ENCODE peak calls at places on chromosomes 1 and 21, in seven cellular contexts. P is pancreas; J is HTR-8/SVneo; W is NCI-H1930; T is LoVo; O is stimulated activated CD4-positive, alpha-beta T cell treated with anti-CD3 and anti-CD28 coated beads, Interleukin-4, amount 100 ng/mL, for 48 hours; Q is fibroblast of pulmonary artery. E is an unnamed sample.

GRCh38 chr1:155801149-155801548 is 55.9 kb downstream of the GON4L start:
- DNase-seq in Q (peak), W (no peak), T (no peak), P (no peak), O (no peak), J (peak), E (no peak)

GRCh38 chr1:201562659-201563405 is 23.9 kb downstream of the NAV1 start:
- DNase-seq in W (no peak), P (no peak), J (no peak), O (no peak), Q (peak), T (no peak), E (no peak)

GRCh38 chr1:53473463-53473862 is 14.3 kb downstream of the DMRTB1 start:
- DNase-seq in O (no peak), J (no peak), P (no peak), T (no peak), Q (peak), W (no peak), E (no peak)

GRCh38 chr1:87404306-87404705 is 75.6 kb downstream of the LMO4 start:
- DNase-seq in W (no peak), T (peak), O (no peak), P (no peak), J (no peak), Q (no peak), E (no peak)

GRCh38 chr1:174880171-174880570 is 119.6 kb upstream of the CACYBP start:
- DNase-seq in P (no peak), Q (no peak), J (no peak), T (no peak), O (no peak), W (no peak), E (no peak)

GRCh38 chr1:239185245-239185619 is 201.1 kb upstream of the CHRM3 start:
- DNase-seq in J (no peak), O (no peak), Q (no peak), P (no peak), T (no peak), W (no peak), E (no peak)

GRCh38 chr1:6701437-6702153 is at the start of gene DNAJC11:
- DNase-seq in Q (peak), J (peak), T (peak), P (peak), W (peak), O (peak), E (peak)

GRCh38 chr1:204077979-204078696 is 5.2 kb downstream of the SOX13 start:
- DNase-seq in T (no peak), Q (no peak), W (no peak), P (no peak), O (no peak), J (no peak), E (peak)

GRCh38 chr1:203033917-203034316 is 7.6 kb downstream of the PPFIA4 start:
- DNase-seq in W (no peak), J (no peak), T (no peak), O (no peak), Q (no peak), P (no peak), E (no peak)

GRCh38 chr1:169128565-169128964 is 22.1 kb downstream of the ATP1B1 start:
- DNase-seq in W (no peak), O (no peak), P (no peak), T (no peak), Q (no peak), J (no peak), E (no peak)

GRCh38 chr1:235649722-235650163 is at the start of gene GNG4:
- DNase-seq in J (peak), W (peak), Q (no peak), O (no peak), P (no peak), T (no peak), E (no peak)

GRCh38 chr1:29670752-29671151 is 434.4 kb downstream of the PTPRU start:
- DNase-seq in J (no peak), W (no peak), Q (no peak), O (no peak), T (no peak), P (no peak), E (no peak)

GRCh38 chr1:181918893-181919728 is 142.4 kb downstream of the ZNF648 start:
- DNase-seq in P (no peak), O (no peak), T (no peak), Q (no peak), W (no peak), J (no peak), E (no peak)

GRCh38 chr1:55284856-55285255 is 69.7 kb upstream of the USP24 start:
- DNase-seq in P (no peak), Q (peak), J (no peak), O (no peak), T (no peak), W (no peak), E (no peak)

GRCh38 chr1:115160728-115161127 is 71.4 kb upstream of the TSPAN2 start:
- DNase-seq in P (no peak), W (no peak), J (no peak), O (no peak), Q (no peak), T (no peak), E (no peak)

GRCh38 chr1:244150665-244151064 is 99.6 kb downstream of the ZBTB18 start:
- DNase-seq in T (no peak), P (no peak), W (no peak), Q (no peak), J (no peak), O (no peak), E (no peak)

GRCh38 chr1:59006309-59006698 is 222.5 kb upstream of the JUN start:
- DNase-seq in T (no peak), J (no peak), O (no peak), W (no peak), P (no peak), Q (no peak), E (no peak)

GRCh38 chr1:203996126-203996525 is 76.8 kb upstream of the SOX13 start:
- DNase-seq in O (no peak), T (no peak), W (peak), P (no peak), J (no peak), Q (peak), E (peak)

GRCh38 chr1:231584117-231584516 is 42.5 kb upstream of the DISC1 start:
- DNase-seq in J (peak), P (no peak), O (no peak), T (peak), W (no peak), Q (peak), E (no peak)

GRCh38 chr1:152869808-152870419 is 8.2 kb upstream of the SMCP start:
- DNase-seq in Q (peak), T (peak), O (peak), W (peak), J (peak), P (peak), E (peak)

GRCh38 chr1:165144757-165145397 is 211.6 kb downstream of the LMX1A start:
- DNase-seq in P (no peak), W (peak), O (peak), T (peak), Q (peak), J (peak), E (peak)

GRCh38 chr1:53575948-53576305 is 116.7 kb downstream of the DMRTB1 start:
- DNase-seq in P (no peak), T (no peak), Q (no peak), J (no peak), O (no peak), W (no peak), E (no peak)

GRCh38 chr21:39073063-39073462 is 110.2 kb downstream of the PSMG1 start:
- DNase-seq in O (no peak), T (no peak), P (no peak), W (no peak), J (no peak), Q (no peak), E (no peak)

GRCh38 chr1:162641128-162641527 is 8.9 kb downstream of the DDR2 start:
- DNase-seq in O (no peak), W (no peak), Q (no peak), P (no peak), J (no peak), T (no peak), E (no peak)

GRCh38 chr1:10251325-10252103 is 41.1 kb downstream of the KIF1B start:
- DNase-seq in P (no peak), T (no peak), O (no peak), Q (peak), W (no peak), J (no peak), E (no peak)

GRCh38 chr1:41535236-41535720 is 50.8 kb upstream of the EDN2 start:
- DNase-seq in T (no peak), O (no peak), Q (no peak), J (no peak), P (no peak), W (no peak), E (no peak)

GRCh38 chr1:151055581-151055980 is 3.8 kb downstream of the CDC42SE1 start:
- DNase-seq in O (no peak), T (no peak), J (no peak), W (no peak), P (no peak), Q (no peak), E (no peak)

GRCh38 chr21:41164981-41165650 is 2.8 kb upstream of the BACE2 start:
- DNase-seq in Q (peak), T (peak), O (no peak), P (peak), J (no peak), W (no peak), E (no peak)

GRCh38 chr1:224333309-224333926 is 3.4 kb upstream of the NVL start:
- DNase-seq in Q (peak), P (no peak), J (peak), O (no peak), W (peak), T (peak), E (no peak)

GRCh38 chr1:183604048-183604808 is 14.0 kb upstream of the NCF2 start:
- DNase-seq in O (no peak), P (peak), J (peak), T (no peak), W (no peak), Q (peak), E (no peak)

GRCh38 chr21:39057121-39057520 is 126.1 kb downstream of the PSMG1 start:
- DNase-seq in P (no peak), J (no peak), W (no peak), O (no peak), Q (no peak), T (no peak), E (no peak)

GRCh38 chr1:59973719-59974118 is 47.1 kb upstream of the CYP2J2 start:
- DNase-seq in T (no peak), O (no peak), P (no peak), J (no peak), Q (no peak), W (no peak), E (no peak)

GRCh38 chr1:175797576-175797975 is 54.2 kb upstream of the TNR start:
- DNase-seq in J (no peak), P (no peak), W (no peak), Q (no peak), O (no peak), T (no peak), E (no peak)

GRCh38 chr1:53123462-53124129 is 18.8 kb downstream of the SLC1A7 start:
- DNase-seq in O (no peak), P (no peak), T (no peak), J (no peak), W (no peak), Q (no peak), E (no peak)

GRCh38 chr21:32884062-32884461 is 112.5 kb upstream of the PAXBP1 start:
- DNase-seq in O (no peak), P (no peak), J (no peak), W (no peak), T (no peak), Q (no peak), E (no peak)

GRCh38 chr1:23528245-23528978 is 2.6 kb downstream of the E2F2 start:
- DNase-seq in P (peak), O (peak), W (no peak), J (peak), Q (peak), T (peak), E (no peak)

GRCh38 chr21:25891596-25891995 is 156.8 kb downstream of the GABPA start:
- DNase-seq in Q (no peak), J (no peak), P (no peak), O (no peak), W (no peak), T (no peak), E (no peak)

E was measured in iPS DF 6.9.